ENCODE peak calls at places on chromosomes 16 and 17, in nine cellular contexts. H, B, A, N, R, T, W, K and Q are unnamed samples.

GRCh38 chr16:83300326-83300725 is 507.5 kb upstream of the HSBP1 start:
- DNase-seq in A (no peak), H (no peak), N (no peak), B (no peak), R (no peak), W (no peak), K (no peak), T (no peak), Q (no peak)

GRCh38 chr16:56368545-56368944 is 56.8 kb downstream of the AMFR start:
- DNase-seq in B (no peak), H (no peak), T (no peak), R (no peak), A (no peak), W (no peak), N (no peak), K (no peak), Q (no peak)

GRCh38 chr17:13311301-13311700 is 290.4 kb downstream of the HS3ST3A1 start:
- DNase-seq in K (no peak), B (no peak), T (no peak), A (no peak), N (peak; percentile 37), W (no peak), R (no peak), H (no peak), Q (no peak)

GRCh38 chr16:83110221-83110768 is 483.5 kb downstream of the CDH13 start:
- DNase-seq in K (no peak), R (no peak), T (no peak), W (no peak), H (no peak), N (no peak), B (no peak), A (no peak), Q (no peak)

GRCh38 chr17:40481106-40481505 is 20.3 kb downstream of the TNS4 start:
- DNase-seq in T (no peak), A (no peak), N (no peak), H (no peak), R (no peak), K (no peak), W (no peak), B (no peak), Q (no peak)

GRCh38 chr17:14203392-14203791 is 33.3 kb downstream of the CDRT15 start:
- DNase-seq in R (peak; percentile 13), W (no peak), A (no peak), T (no peak), N (peak; percentile 24), K (no peak), H (no peak), B (no peak), Q (no peak)

GRCh38 chr16:2959206-2959605 is 4.9 kb upstream of the KREMEN2 start:
- DNase-seq in N (no peak), A (no peak), W (no peak), R (no peak), B (no peak), H (no peak), T (no peak), K (no peak), Q (no peak)

GRCh38 chr17:56608941-56609340 is 15.4 kb downstream of the NOG start:
- DNase-seq in W (no peak), B (no peak), H (no peak), T (no peak), K (no peak), R (no peak), N (no peak), A (no peak), Q (no peak)

GRCh38 chr17:16286947-16287562 is 66.2 kb downstream of the CENPV start:
- DNase-seq in H (no peak), T (no peak), K (peak; percentile 82), R (no peak), N (no peak), B (no peak), W (peak; percentile 30), A (no peak), Q (no peak)